ENCODE peak calls at places on chromosome 20, in ten cellular contexts. M is endothelial cell, K is cardiac muscle cell, Y is BJ, N is mammary epithelial cell, Q is activated B cell treated with CpG ODN at 0.5 μM for 24 hours, B is thoracic aorta, P is ovary, F is omental fat pad, U is RWPE1. R is an unnamed sample.

GRCh38 chr20:37567671-37568588 is 40.3 kb upstream of the BLCAP start:
- DNase-seq in M (no peak), K (peak), Y (no peak), N (no peak), Q (no peak), B (no peak), P (no peak), F (no peak), U (peak), R (no peak)

GRCh38 chr20:41340327-41341055 is at the start of gene LPIN3:
- DNase-seq in M (peak), K (peak), Y (peak), N (peak), Q (peak), B (peak), P (peak), F (peak), U (peak), R (peak)

GRCh38 chr20:43506238-43506637 is 1.3 kb upstream of the L3MBTL1 start:
- DNase-seq in M (no peak), K (no peak), Y (no peak), N (no peak), Q (no peak), B (no peak), P (no peak), F (no peak), U (no peak), R (no peak)

GRCh38 chr20:9555781-9556180 is 41.4 kb downstream of the LAMP5 start:
- DNase-seq in M (no peak), K (no peak), Y (no peak), N (peak), Q (no peak), B (no peak), P (no peak), F (no peak), U (peak), R (no peak)

GRCh38 chr20:53136473-53136872 is 164.3 kb downstream of the TSHZ2 start:
- DNase-seq in M (no peak), K (no peak), Y (no peak), N (no peak), Q (no peak), B (no peak), P (no peak), F (no peak), U (no peak), R (no peak)

GRCh38 chr20:1896859-1897258 is 1.7 kb downstream of the SIRPA start:
- DNase-seq in M (no peak), K (no peak), Y (no peak), N (no peak), Q (no peak), B (no peak), P (no peak), F (no peak), U (no peak), R (no peak)

GRCh38 chr20:17808782-17809181 is 109.0 kb downstream of the BANF2 start:
- DNase-seq in M (no peak), K (no peak), Y (no peak), N (no peak), Q (no peak), B (no peak), P (peak), F (no peak), U (no peak), R (no peak)

GRCh38 chr20:47876348-47877056 is 91.2 kb upstream of the SULF2 start:
- DNase-seq in M (no peak), K (no peak), Y (no peak), N (no peak), Q (no peak), B (no peak), P (no peak), F (no peak), U (no peak), R (no peak)

GRCh38 chr20:53413188-53413631 is 180.4 kb downstream of the ZNF217 start:
- DNase-seq in M (peak), K (peak), Y (no peak), N (no peak), Q (peak), B (no peak), P (no peak), F (no peak), U (peak), R (peak)

GRCh38 chr20:13220194-13220856 is 749 bp upstream of the ISM1 start:
- DNase-seq in M (peak), K (peak), Y (no peak), N (peak), Q (no peak), B (no peak), P (no peak), F (no peak), U (peak), R (peak)

GRCh38 chr20:35768731-35769664 is 2.8 kb upstream of the PHF20 start:
- DNase-seq in M (peak), K (peak), Y (peak), N (peak), Q (no peak), B (peak), P (peak), F (peak), U (peak), R (peak)

GRCh38 chr20:13221673-13222318 is 722 bp downstream of the ISM1 start:
- DNase-seq in M (peak), K (peak), Y (no peak), N (peak), Q (no peak), B (no peak), P (no peak), F (no peak), U (peak), R (peak)

GRCh38 chr20:9035129-9035528 is 33.8 kb upstream of the PLCB4 start:
- DNase-seq in M (no peak), K (no peak), Y (peak), N (peak), Q (no peak), B (no peak), P (no peak), F (no peak), U (no peak), R (no peak)

GRCh38 chr20:37944456-37944981 is 41.6 kb downstream of the VSTM2L start:
- DNase-seq in M (no peak), K (no peak), Y (no peak), N (no peak), Q (no peak), B (no peak), P (no peak), F (no peak), U (no peak), R (peak)

GRCh38 chr20:31989030-31989645 is 21.1 kb upstream of the CCM2L start:
- DNase-seq in M (no peak), K (no peak), Y (no peak), N (no peak), Q (no peak), B (no peak), P (no peak), F (no peak), U (no peak), R (no peak)

GRCh38 chr20:7654231-7654630 is 286.0 kb downstream of the HAO1 start:
- DNase-seq in M (no peak), K (no peak), Y (no peak), N (no peak), Q (no peak), B (no peak), P (no peak), F (no peak), U (no peak), R (no peak)

GRCh38 chr20:51404297-51405060 is 138.0 kb downstream of the NFATC2 start:
- DNase-seq in M (no peak), K (no peak), Y (no peak), N (no peak), Q (peak), B (no peak), P (no peak), F (no peak), U (no peak), R (peak)

GRCh38 chr20:10603971-10604864 is 69.6 kb downstream of the JAG1 start:
- DNase-seq in M (no peak), K (peak), Y (peak), N (peak), Q (no peak), B (no peak), P (no peak), F (no peak), U (peak), R (no peak)

GRCh38 chr20:16290358-16290757 is 282.9 kb downstream of the KIF16B start:
- DNase-seq in M (no peak), K (no peak), Y (no peak), N (no peak), Q (no peak), B (no peak), P (no peak), F (no peak), U (no peak), R (peak)

GRCh38 chr20:53141651-53142050 is 169.5 kb downstream of the TSHZ2 start:
- DNase-seq in M (no peak), K (peak), Y (no peak), N (no peak), Q (no peak), B (no peak), P (no peak), F (no peak), U (no peak), R (no peak)

GRCh38 chr20:17762873-17763557 is 63.2 kb downstream of the BANF2 start:
- DNase-seq in M (no peak), K (no peak), Y (no peak), N (no peak), Q (no peak), B (no peak), P (no peak), F (no peak), U (peak), R (no peak)

GRCh38 chr20:54267510-54268003 is 59.7 kb downstream of the PFDN4 start:
- DNase-seq in M (no peak), K (no peak), Y (no peak), N (peak), Q (no peak), B (no peak), P (no peak), F (no peak), U (peak), R (no peak)

GRCh38 chr20:18056174-18057105 is 1.3 kb downstream of the OVOL2 start:
- DNase-seq in M (no peak), K (peak), Y (no peak), N (peak), Q (peak), B (no peak), P (no peak), F (no peak), U (no peak), R (peak)

GRCh38 chr20:15654208-15654649 is 919.0 kb downstream of the KIF16B start:
- DNase-seq in M (peak), K (peak), Y (no peak), N (peak), Q (no peak), B (no peak), P (no peak), F (no peak), U (peak), R (peak)

GRCh38 chr20:31595654-31596411 is 9.3 kb upstream of the ID1 start:
- DNase-seq in M (no peak), K (peak), Y (peak), N (peak), Q (no peak), B (peak), P (peak), F (peak), U (peak), R (no peak)

GRCh38 chr20:3923818-3924217 is 34.6 kb downstream of the PANK2 start:
- DNase-seq in M (no peak), K (no peak), Y (no peak), N (peak), Q (no peak), B (no peak), P (no peak), F (no peak), U (no peak), R (no peak)

GRCh38 chr20:64077876-64078551 is 1.3 kb downstream of the RGS19 start:
- DNase-seq in M (no peak), K (no peak), Y (no peak), N (no peak), Q (peak), B (no peak), P (no peak), F (no peak), U (no peak), R (no peak)

GRCh38 chr20:11261533-11262000 is 587.8 kb upstream of the JAG1 start:
- DNase-seq in M (no peak), K (no peak), Y (no peak), N (peak), Q (no peak), B (no peak), P (no peak), F (no peak), U (no peak), R (no peak)

GRCh38 chr20:13856356-13856755 is 71.5 kb downstream of the NDUFAF5 start:
- DNase-seq in M (no peak), K (no peak), Y (no peak), N (peak), Q (no peak), B (no peak), P (no peak), F (no peak), U (no peak), R (no peak)

GRCh38 chr20:9142809-9143208 is 73.9 kb downstream of the PLCB4 start:
- DNase-seq in M (no peak), K (no peak), Y (no peak), N (no peak), Q (no peak), B (no peak), P (no peak), F (no peak), U (no peak), R (no peak)

GRCh38 chr20:50399917-50400704 is 110.1 kb upstream of the PTPN1 start:
- DNase-seq in M (no peak), K (no peak), Y (no peak), N (peak), Q (no peak), B (no peak), P (no peak), F (no peak), U (no peak), R (no peak)
- TF ChIP-seq CTCF in M (no peak), K (no peak), Y (no peak), N (no peak), Q (no peak), B (no peak), P (no peak), F (no peak), U (no peak), R (no peak)

GRCh38 chr20:20130399-20130798 is 78.1 kb downstream of the CFAP61 start:
- DNase-seq in M (no peak), K (no peak), Y (no peak), N (peak), Q (no peak), B (no peak), P (no peak), F (no peak), U (no peak), R (no peak)
- TF ChIP-seq CTCF in M (no peak), K (no peak), Y (peak), N (peak), Q (no peak), B (no peak), P (no peak), F (no peak), U (no peak), R (no peak)

DNA sequence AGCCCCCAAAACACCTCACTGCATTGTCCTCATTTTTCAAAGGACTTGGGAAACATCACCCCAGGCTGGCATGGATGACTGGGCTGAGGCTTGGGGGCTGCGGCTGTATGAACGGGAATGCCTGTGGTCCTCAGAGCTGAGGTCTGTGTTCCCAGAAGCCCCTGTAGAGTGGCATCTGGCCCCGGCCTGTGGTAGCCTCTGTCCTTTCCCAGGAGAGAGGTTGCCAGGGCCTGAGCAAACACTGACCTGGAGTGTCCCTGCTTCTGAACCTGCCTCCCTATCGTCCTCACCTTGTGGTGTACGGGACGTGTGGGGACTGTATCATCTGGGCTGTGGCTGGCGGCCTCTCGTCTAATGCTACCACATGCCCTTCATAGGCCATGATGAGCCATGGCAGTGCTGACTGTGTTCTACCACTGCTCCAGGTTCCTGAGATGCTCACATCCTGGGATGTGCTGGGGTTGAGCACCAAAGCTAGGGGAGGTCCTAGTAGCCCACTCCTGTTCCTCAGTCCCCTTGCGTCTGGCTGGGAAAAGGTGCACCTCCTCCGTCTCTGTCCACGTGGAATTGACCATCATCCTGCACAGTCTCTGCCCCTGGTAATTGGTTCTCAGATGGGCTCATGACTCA is 27.5 kb downstream of the PHACTR3 start:
- DNase-seq in M (no peak), K (no peak), Y (no peak), N (no peak), Q (no peak), B (no peak), P (no peak), F (no peak), U (no peak), R (no peak)
- TF ChIP-seq CTCF in M (no peak), K (no peak), Y (no peak), N (no peak), Q (no peak), B (no peak), P (no peak), F (no peak), U (no peak), R (no peak)

GRCh38 chr20:44959082-44959895 is 908 bp downstream of the TOMM34 start:
- DNase-seq in M (no peak), K (peak), Y (no peak), N (peak), Q (no peak), B (peak), P (no peak), F (peak), U (peak), R (peak)
- TF ChIP-seq CTCF in M (no peak), K (peak), Y (peak), N (no peak), Q (no peak), B (no peak), P (no peak), F (no peak), U (no peak), R (peak)

GRCh38 chr20:57902478-57902877 is 192.7 kb upstream of the PMEPA1 start:
- DNase-seq in M (no peak), K (no peak), Y (no peak), N (peak), Q (no peak), B (no peak), P (no peak), F (no peak), U (peak), R (no peak)
- TF ChIP-seq CTCF in M (no peak), K (no peak), Y (peak), N (peak), Q (no peak), B (no peak), P (no peak), F (no peak), U (no peak), R (no peak)

DNA sequence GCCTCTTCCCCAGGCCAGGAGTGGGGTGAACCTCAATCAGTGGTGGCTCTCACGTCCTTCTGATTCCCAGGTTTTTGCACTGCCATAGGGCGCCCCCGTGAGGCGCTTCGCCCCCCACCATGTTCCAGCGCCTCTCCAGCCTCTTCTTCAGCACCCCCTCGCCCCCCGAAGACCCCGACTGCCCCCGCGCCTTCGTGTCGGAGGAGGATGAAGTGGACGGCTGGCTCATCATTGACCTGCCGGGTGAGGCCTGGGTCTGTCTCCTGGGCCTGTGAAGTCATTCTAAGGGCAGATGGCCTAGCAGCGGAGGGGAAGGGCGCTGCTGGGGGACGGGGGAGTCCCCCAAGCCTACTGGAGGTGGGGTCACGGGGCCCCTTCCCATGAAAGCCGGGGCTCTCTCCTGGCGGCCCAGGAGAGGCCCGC is 4.5 kb downstream of the TP53INP2 start:
- DNase-seq in M (peak), K (peak), Y (no peak), N (no peak), Q (peak), B (no peak), P (peak), F (no peak), U (peak), R (peak)
- TF ChIP-seq CTCF in M (peak), K (peak), Y (peak), N (peak), Q (no peak), B (no peak), P (no peak), F (no peak), U (peak), R (peak)

GRCh38 chr20:46202758-46203509 is 84.8 kb downstream of the CD40 start:
- DNase-seq in M (no peak), K (no peak), Y (no peak), N (no peak), Q (no peak), B (no peak), P (peak), F (no peak), U (no peak), R (no peak)
- TF ChIP-seq CTCF in M (no peak), K (no peak), Y (no peak), N (no peak), Q (no peak), B (no peak), P (no peak), F (no peak), U (no peak), R (no peak)